ENCODE peak calls at places on chromosomes 6 and 20, in ten cellular contexts. One of them, this sample, is unnamed.

GRCh38 chr6:114862809-114863208 is 520.0 kb upstream of the HS3ST5 start:
- DNase-seq in fibroblast of gingiva: no peak
- DNase-seq in NCI-H1417 treated with DMSO at 0.1 percent for 48 hours: no peak
- DNase-seq in M059J: peak; percentile 20
- DNase-seq in sciatic nerve: no peak
- DNase-seq in SW 1271: no peak
- DNase-seq in uterus: no peak
- DNase-seq in effector memory CD8-positive, alpha-beta T cell: no peak
- DNase-seq in WERI-Rb-1: no peak
- DNase-seq in dermis microvascular lymphatic vessel endothelial cell: no peak
- DNase-seq in this sample: no peak

GRCh38 chr6:83847179-83847578 is 6.0 kb upstream of the RIPPLY2 start:
- DNase-seq in fibroblast of gingiva: no peak
- DNase-seq in NCI-H1417 treated with DMSO at 0.1 percent for 48 hours: no peak
- DNase-seq in WERI-Rb-1: no peak
- DNase-seq in sciatic nerve: no peak
- DNase-seq in M059J: no peak
- DNase-seq in uterus: no peak
- DNase-seq in effector memory CD8-positive, alpha-beta T cell: no peak
- DNase-seq in dermis microvascular lymphatic vessel endothelial cell: no peak
- DNase-seq in SW 1271: no peak
- DNase-seq in this sample: no peak

GRCh38 chr20:48791014-48791413 is 36.8 kb downstream of the PREX1 start:
- DNase-seq in NCI-H1417 treated with DMSO at 0.1 percent for 48 hours: peak; percentile 74
- DNase-seq in sciatic nerve: no peak
- DNase-seq in fibroblast of gingiva: peak; percentile 11
- DNase-seq in M059J: no peak
- DNase-seq in WERI-Rb-1: no peak
- DNase-seq in dermis microvascular lymphatic vessel endothelial cell: no peak
- DNase-seq in SW 1271: no peak
- DNase-seq in effector memory CD8-positive, alpha-beta T cell: no peak
- DNase-seq in uterus: no peak
- DNase-seq in this sample: no peak

GRCh38 chr6:126069457-126069856 is 83.1 kb downstream of the TRMT11 start:
- DNase-seq in uterus: peak; percentile 42
- DNase-seq in sciatic nerve: no peak
- DNase-seq in dermis microvascular lymphatic vessel endothelial cell: no peak
- DNase-seq in SW 1271: no peak
- DNase-seq in NCI-H1417 treated with DMSO at 0.1 percent for 48 hours: no peak
- DNase-seq in WERI-Rb-1: no peak
- DNase-seq in effector memory CD8-positive, alpha-beta T cell: no peak
- DNase-seq in M059J: no peak
- DNase-seq in fibroblast of gingiva: no peak
- DNase-seq in this sample: no peak

GRCh38 chr6:159104163-159104885 is 59.5 kb upstream of the TAGAP start:
- DNase-seq in sciatic nerve: peak; percentile 81
- DNase-seq in M059J: peak; percentile 62
- DNase-seq in SW 1271: no peak
- DNase-seq in effector memory CD8-positive, alpha-beta T cell: peak; percentile 75
- DNase-seq in WERI-Rb-1: peak; percentile 65
- DNase-seq in NCI-H1417 treated with DMSO at 0.1 percent for 48 hours: no peak
- DNase-seq in uterus: peak; percentile 59
- DNase-seq in dermis microvascular lymphatic vessel endothelial cell: peak; percentile 22
- DNase-seq in fibroblast of gingiva: peak; percentile 15
- DNase-seq in this sample: peak; percentile 72

GRCh38 chr20:35387334-35387733 is 24.4 kb downstream of the UQCC1 start:
- DNase-seq in NCI-H1417 treated with DMSO at 0.1 percent for 48 hours: no peak
- DNase-seq in uterus: no peak
- DNase-seq in effector memory CD8-positive, alpha-beta T cell: no peak
- DNase-seq in SW 1271: no peak
- DNase-seq in dermis microvascular lymphatic vessel endothelial cell: peak; percentile 29
- DNase-seq in M059J: peak; percentile 98
- DNase-seq in sciatic nerve: no peak
- DNase-seq in fibroblast of gingiva: peak; percentile 52
- DNase-seq in WERI-Rb-1: no peak
- DNase-seq in this sample: no peak

GRCh38 chr20:61998343-61999121 is 67.1 kb downstream of the TAF4 start:
- DNase-seq in dermis microvascular lymphatic vessel endothelial cell: no peak
- DNase-seq in WERI-Rb-1: no peak
- DNase-seq in M059J: no peak
- DNase-seq in sciatic nerve: no peak
- DNase-seq in uterus: no peak
- DNase-seq in NCI-H1417 treated with DMSO at 0.1 percent for 48 hours: no peak
- DNase-seq in fibroblast of gingiva: no peak
- DNase-seq in SW 1271: no peak
- DNase-seq in effector memory CD8-positive, alpha-beta T cell: no peak
- DNase-seq in this sample: no peak

GRCh38 chr20:50138479-50139393 is 14.8 kb downstream of the PEDS1 start:
- DNase-seq in fibroblast of gingiva: no peak
- DNase-seq in effector memory CD8-positive, alpha-beta T cell: no peak
- DNase-seq in sciatic nerve: no peak
- DNase-seq in uterus: no peak
- DNase-seq in SW 1271: no peak
- DNase-seq in NCI-H1417 treated with DMSO at 0.1 percent for 48 hours: no peak
- DNase-seq in WERI-Rb-1: no peak
- DNase-seq in dermis microvascular lymphatic vessel endothelial cell: no peak
- DNase-seq in M059J: peak; percentile 10
- DNase-seq in this sample: no peak

GRCh38 chr20:25288291-25289181 is 40.7 kb downstream of the PYGB start:
- DNase-seq in M059J: no peak
- DNase-seq in NCI-H1417 treated with DMSO at 0.1 percent for 48 hours: no peak
- DNase-seq in fibroblast of gingiva: no peak
- DNase-seq in effector memory CD8-positive, alpha-beta T cell: no peak
- DNase-seq in uterus: no peak
- DNase-seq in dermis microvascular lymphatic vessel endothelial cell: no peak
- DNase-seq in sciatic nerve: peak; percentile 42
- DNase-seq in WERI-Rb-1: no peak
- DNase-seq in SW 1271: no peak
- DNase-seq in this sample: peak; percentile 53

GRCh38 chr6:39929733-39930461 is 4.4 kb downstream of the MOCS1 start:
- DNase-seq in fibroblast of gingiva: peak; percentile 49
- DNase-seq in uterus: no peak
- DNase-seq in WERI-Rb-1: no peak
- DNase-seq in dermis microvascular lymphatic vessel endothelial cell: peak; percentile 3
- DNase-seq in NCI-H1417 treated with DMSO at 0.1 percent for 48 hours: no peak
- DNase-seq in effector memory CD8-positive, alpha-beta T cell: no peak
- DNase-seq in M059J: no peak
- DNase-seq in SW 1271: no peak
- DNase-seq in sciatic nerve: no peak
- DNase-seq in this sample: no peak

GRCh38 chr6:15736023-15736696 is 73.3 kb upstream of the DTNBP1 start:
- DNase-seq in M059J: no peak
- DNase-seq in sciatic nerve: no peak
- DNase-seq in WERI-Rb-1: no peak
- DNase-seq in effector memory CD8-positive, alpha-beta T cell: no peak
- DNase-seq in dermis microvascular lymphatic vessel endothelial cell: no peak
- DNase-seq in SW 1271: no peak
- DNase-seq in uterus: no peak
- DNase-seq in NCI-H1417 treated with DMSO at 0.1 percent for 48 hours: no peak
- DNase-seq in fibroblast of gingiva: no peak
- DNase-seq in this sample: no peak

GRCh38 chr6:72650081-72650745 is 28.3 kb downstream of the KCNQ5 start:
- DNase-seq in SW 1271: no peak
- DNase-seq in effector memory CD8-positive, alpha-beta T cell: no peak
- DNase-seq in uterus: no peak
- DNase-seq in dermis microvascular lymphatic vessel endothelial cell: no peak
- DNase-seq in sciatic nerve: no peak
- DNase-seq in NCI-H1417 treated with DMSO at 0.1 percent for 48 hours: no peak
- DNase-seq in M059J: peak; percentile 66
- DNase-seq in fibroblast of gingiva: no peak
- DNase-seq in WERI-Rb-1: no peak
- DNase-seq in this sample: no peak

GRCh38 chr6:3719462-3720308 is 31.8 kb downstream of the PXDC1 start:
- DNase-seq in NCI-H1417 treated with DMSO at 0.1 percent for 48 hours: no peak
- DNase-seq in sciatic nerve: no peak
- DNase-seq in SW 1271: no peak
- DNase-seq in effector memory CD8-positive, alpha-beta T cell: no peak
- DNase-seq in dermis microvascular lymphatic vessel endothelial cell: no peak
- DNase-seq in uterus: no peak
- DNase-seq in M059J: no peak
- DNase-seq in WERI-Rb-1: no peak
- DNase-seq in fibroblast of gingiva: no peak
- DNase-seq in this sample: no peak

GRCh38 chr6:124961784-124962611 is at the start of gene RNF217:
- DNase-seq in NCI-H1417 treated with DMSO at 0.1 percent for 48 hours: no peak
- DNase-seq in WERI-Rb-1: peak; percentile 78
- DNase-seq in effector memory CD8-positive, alpha-beta T cell: no peak
- DNase-seq in uterus: peak; percentile 73
- DNase-seq in sciatic nerve: peak; percentile 85
- DNase-seq in fibroblast of gingiva: peak; percentile 68
- DNase-seq in dermis microvascular lymphatic vessel endothelial cell: no peak
- DNase-seq in SW 1271: peak; percentile 23
- DNase-seq in M059J: peak; percentile 71
- DNase-seq in this sample: peak; percentile 89

GRCh38 chr6:88967891-88968290 is 4.5 kb upstream of the RNGTT start:
- DNase-seq in WERI-Rb-1: no peak
- DNase-seq in sciatic nerve: no peak
- DNase-seq in M059J: no peak
- DNase-seq in dermis microvascular lymphatic vessel endothelial cell: no peak
- DNase-seq in uterus: no peak
- DNase-seq in SW 1271: no peak
- DNase-seq in NCI-H1417 treated with DMSO at 0.1 percent for 48 hours: no peak
- DNase-seq in fibroblast of gingiva: no peak
- DNase-seq in effector memory CD8-positive, alpha-beta T cell: no peak
- DNase-seq in this sample: no peak

GRCh38 chr6:24719125-24719931 is at the start of gene C6orf62:
- DNase-seq in uterus: no peak
- DNase-seq in dermis microvascular lymphatic vessel endothelial cell: no peak
- DNase-seq in SW 1271: no peak
- DNase-seq in WERI-Rb-1: peak; percentile 44
- DNase-seq in M059J: peak; percentile 80
- DNase-seq in fibroblast of gingiva: peak; percentile 45
- DNase-seq in NCI-H1417 treated with DMSO at 0.1 percent for 48 hours: no peak
- DNase-seq in sciatic nerve: no peak
- DNase-seq in effector memory CD8-positive, alpha-beta T cell: peak; percentile 36
- DNase-seq in this sample: no peak

GRCh38 chr6:169583867-169584541 is 117.8 kb downstream of the WDR27 start:
- DNase-seq in NCI-H1417 treated with DMSO at 0.1 percent for 48 hours: no peak
- DNase-seq in effector memory CD8-positive, alpha-beta T cell: no peak
- DNase-seq in SW 1271: no peak
- DNase-seq in fibroblast of gingiva: no peak
- DNase-seq in sciatic nerve: no peak
- DNase-seq in M059J: no peak
- DNase-seq in uterus: no peak
- DNase-seq in dermis microvascular lymphatic vessel endothelial cell: no peak
- DNase-seq in WERI-Rb-1: no peak
- DNase-seq in this sample: no peak

GRCh38 chr6:169425628-169426370 is 172.2 kb upstream of the THBS2 start:
- DNase-seq in uterus: no peak
- DNase-seq in M059J: no peak
- DNase-seq in fibroblast of gingiva: no peak
- DNase-seq in dermis microvascular lymphatic vessel endothelial cell: no peak
- DNase-seq in WERI-Rb-1: no peak
- DNase-seq in NCI-H1417 treated with DMSO at 0.1 percent for 48 hours: no peak
- DNase-seq in SW 1271: no peak
- DNase-seq in effector memory CD8-positive, alpha-beta T cell: no peak
- DNase-seq in sciatic nerve: no peak
- DNase-seq in this sample: no peak

GRCh38 chr6:4849214-4849613 is 73.0 kb downstream of the CDYL start:
- DNase-seq in effector memory CD8-positive, alpha-beta T cell: no peak
- DNase-seq in WERI-Rb-1: no peak
- DNase-seq in dermis microvascular lymphatic vessel endothelial cell: no peak
- DNase-seq in fibroblast of gingiva: no peak
- DNase-seq in uterus: no peak
- DNase-seq in NCI-H1417 treated with DMSO at 0.1 percent for 48 hours: no peak
- DNase-seq in sciatic nerve: no peak
- DNase-seq in M059J: no peak
- DNase-seq in SW 1271: no peak
- DNase-seq in this sample: no peak

GRCh38 chr20:32664352-32665159 is 9.2 kb downstream of the C20orf203 start:
- DNase-seq in fibroblast of gingiva: no peak
- DNase-seq in dermis microvascular lymphatic vessel endothelial cell: no peak
- DNase-seq in sciatic nerve: no peak
- DNase-seq in NCI-H1417 treated with DMSO at 0.1 percent for 48 hours: no peak
- DNase-seq in WERI-Rb-1: no peak
- DNase-seq in SW 1271: no peak
- DNase-seq in M059J: no peak
- DNase-seq in effector memory CD8-positive, alpha-beta T cell: no peak
- DNase-seq in uterus: no peak
- DNase-seq in this sample: no peak

GRCh38 chr6:160188773-160189172 is 67.2 kb downstream of the SLC22A1 start:
- DNase-seq in uterus: no peak
- DNase-seq in fibroblast of gingiva: peak; percentile 30
- DNase-seq in SW 1271: no peak
- DNase-seq in sciatic nerve: no peak
- DNase-seq in NCI-H1417 treated with DMSO at 0.1 percent for 48 hours: no peak
- DNase-seq in M059J: peak; percentile 76
- DNase-seq in dermis microvascular lymphatic vessel endothelial cell: no peak
- DNase-seq in effector memory CD8-positive, alpha-beta T cell: no peak
- DNase-seq in WERI-Rb-1: no peak
- DNase-seq in this sample: no peak

GRCh38 chr6:67393356-67393755 is 1241.7 kb upstream of the ADGRB3 start:
- DNase-seq in uterus: no peak
- DNase-seq in effector memory CD8-positive, alpha-beta T cell: no peak
- DNase-seq in SW 1271: no peak
- DNase-seq in fibroblast of gingiva: peak; percentile 13
- DNase-seq in NCI-H1417 treated with DMSO at 0.1 percent for 48 hours: no peak
- DNase-seq in M059J: no peak
- DNase-seq in WERI-Rb-1: no peak
- DNase-seq in dermis microvascular lymphatic vessel endothelial cell: no peak
- DNase-seq in sciatic nerve: no peak
- DNase-seq in this sample: no peak

GRCh38 chr20:63356931-63357879 is 3.9 kb downstream of the CHRNA4 start:
- DNase-seq in dermis microvascular lymphatic vessel endothelial cell: no peak
- DNase-seq in sciatic nerve: no peak
- DNase-seq in WERI-Rb-1: no peak
- DNase-seq in M059J: no peak
- DNase-seq in fibroblast of gingiva: no peak
- DNase-seq in NCI-H1417 treated with DMSO at 0.1 percent for 48 hours: no peak
- DNase-seq in uterus: no peak
- DNase-seq in SW 1271: no peak
- DNase-seq in effector memory CD8-positive, alpha-beta T cell: no peak
- DNase-seq in this sample: no peak

GRCh38 chr6:109453594-109454482 is 1.7 kb downstream of the MICAL1 start:
- DNase-seq in uterus: peak; percentile 51
- DNase-seq in sciatic nerve: no peak
- DNase-seq in WERI-Rb-1: no peak
- DNase-seq in SW 1271: no peak
- DNase-seq in effector memory CD8-positive, alpha-beta T cell: no peak
- DNase-seq in M059J: no peak
- DNase-seq in NCI-H1417 treated with DMSO at 0.1 percent for 48 hours: no peak
- DNase-seq in fibroblast of gingiva: peak; percentile 76
- DNase-seq in dermis microvascular lymphatic vessel endothelial cell: no peak
- DNase-seq in this sample: no peak

GRCh38 chr20:38152175-38153010 is 12.7 kb downstream of the TGM2 start:
- DNase-seq in effector memory CD8-positive, alpha-beta T cell: no peak
- DNase-seq in fibroblast of gingiva: peak; percentile 40
- DNase-seq in M059J: peak; percentile 99
- DNase-seq in uterus: peak; percentile 70
- DNase-seq in SW 1271: peak; percentile 90
- DNase-seq in WERI-Rb-1: no peak
- DNase-seq in sciatic nerve: peak; percentile 83
- DNase-seq in NCI-H1417 treated with DMSO at 0.1 percent for 48 hours: no peak
- DNase-seq in dermis microvascular lymphatic vessel endothelial cell: peak; percentile 94
- DNase-seq in this sample: peak; percentile 97

GRCh38 chr20:58174708-58175287 is 53.7 kb downstream of the ANKRD60 start:
- DNase-seq in M059J: no peak
- DNase-seq in fibroblast of gingiva: no peak
- DNase-seq in WERI-Rb-1: peak; percentile 72
- DNase-seq in NCI-H1417 treated with DMSO at 0.1 percent for 48 hours: no peak
- DNase-seq in SW 1271: no peak
- DNase-seq in uterus: peak; percentile 75
- DNase-seq in effector memory CD8-positive, alpha-beta T cell: no peak
- DNase-seq in sciatic nerve: peak; percentile 84
- DNase-seq in dermis microvascular lymphatic vessel endothelial cell: no peak
- DNase-seq in this sample: peak; percentile 81